ENCODE peak calls at places on chromosomes 12 and 14, in five cellular contexts. One of them, this sample, is unnamed.

GRCh38 chr14:73717247-73717646 is 3.1 kb upstream of the PNMA1 start:
- DNase-seq in HFFc6: no peak
- DNase-seq in osteocyte: no peak
- DNase-seq in HFF-Myc: no peak
- DNase-seq in fibroblast of the aortic adventitia: peak; percentile 29
- DNase-seq in this sample: no peak

GRCh38 chr12:6914246-6914947 is at the start of gene ENO2:
- DNase-seq in fibroblast of the aortic adventitia: peak; percentile 51
- DNase-seq in osteocyte: peak; percentile 90
- DNase-seq in HFF-Myc: no peak
- DNase-seq in HFFc6: peak; percentile 42
- DNase-seq in this sample: no peak

GRCh38 chr14:73465833-73466532 is 7.6 kb upstream of the NUMB start:
- DNase-seq in osteocyte: no peak
- DNase-seq in HFFc6: no peak
- DNase-seq in fibroblast of the aortic adventitia: no peak
- DNase-seq in HFF-Myc: no peak
- DNase-seq in this sample: no peak

GRCh38 chr12:39846971-39847661 is 227.5 kb upstream of the ABCD2 start:
- DNase-seq in HFF-Myc: peak; percentile 42
- DNase-seq in osteocyte: no peak
- DNase-seq in fibroblast of the aortic adventitia: peak; percentile 52
- DNase-seq in HFFc6: no peak
- DNase-seq in this sample: peak; percentile 20

GRCh38 chr14:59187802-59188460 is 536 bp upstream of the DAAM1 start:
- DNase-seq in osteocyte: no peak
- DNase-seq in HFF-Myc: no peak
- DNase-seq in HFFc6: peak; percentile 11
- DNase-seq in fibroblast of the aortic adventitia: no peak
- DNase-seq in this sample: no peak

GRCh38 chr12:76187177-76187576 is 102.7 kb upstream of the NAP1L1 start:
- DNase-seq in osteocyte: no peak
- DNase-seq in HFFc6: no peak
- DNase-seq in HFF-Myc: no peak
- DNase-seq in fibroblast of the aortic adventitia: no peak
- DNase-seq in this sample: no peak

GRCh38 chr14:71048393-71048792 is 141.1 kb downstream of the PCNX1 start:
- DNase-seq in HFFc6: no peak
- DNase-seq in HFF-Myc: no peak
- DNase-seq in osteocyte: no peak
- DNase-seq in fibroblast of the aortic adventitia: no peak
- DNase-seq in this sample: no peak

GRCh38 chr14:26594756-26595545 is 2.9 kb downstream of the NOVA1 start:
- DNase-seq in HFF-Myc: no peak
- DNase-seq in HFFc6: no peak
- DNase-seq in osteocyte: no peak
- DNase-seq in fibroblast of the aortic adventitia: no peak
- DNase-seq in this sample: no peak

GRCh38 chr12:49962861-49963765 is 1.4 kb downstream of the AQP5 start:
- DNase-seq in fibroblast of the aortic adventitia: no peak
- DNase-seq in osteocyte: peak; percentile 89
- DNase-seq in HFF-Myc: no peak
- DNase-seq in HFFc6: no peak
- DNase-seq in this sample: no peak

GRCh38 chr12:111361717-111362576 is 6.9 kb downstream of the PHETA1 start:
- DNase-seq in fibroblast of the aortic adventitia: no peak
- DNase-seq in HFF-Myc: no peak
- DNase-seq in osteocyte: no peak
- DNase-seq in HFFc6: no peak
- DNase-seq in this sample: no peak

GRCh38 chr12:44968960-44969359 is 81.9 kb downstream of the DBX2 start:
- DNase-seq in fibroblast of the aortic adventitia: no peak
- DNase-seq in osteocyte: no peak
- DNase-seq in HFFc6: no peak
- DNase-seq in HFF-Myc: no peak
- DNase-seq in this sample: no peak

GRCh38 chr12:44976246-44976645 is 74.7 kb downstream of the DBX2 start:
- DNase-seq in HFF-Myc: no peak
- DNase-seq in fibroblast of the aortic adventitia: peak; percentile 62
- DNase-seq in osteocyte: no peak
- DNase-seq in HFFc6: no peak
- DNase-seq in this sample: no peak

GRCh38 chr12:44972746-44973421 is 78.0 kb downstream of the DBX2 start:
- DNase-seq in osteocyte: no peak
- DNase-seq in HFF-Myc: no peak
- DNase-seq in fibroblast of the aortic adventitia: peak; percentile 14
- DNase-seq in HFFc6: no peak
- DNase-seq in this sample: no peak
- TF ChIP-seq CTCF in osteocyte: peak; percentile 40
- TF ChIP-seq CTCF in HFF-Myc: peak; percentile 71
- TF ChIP-seq CTCF in fibroblast of the aortic adventitia: peak; percentile 64
- TF ChIP-seq CTCF in HFFc6: peak; percentile 36
- TF ChIP-seq CTCF in this sample: peak; percentile 29

GRCh38 chr12:12660201-12660600 is 35.8 kb downstream of the GPR19 start:
- DNase-seq in osteocyte: no peak
- DNase-seq in HFFc6: no peak
- DNase-seq in HFF-Myc: no peak
- DNase-seq in fibroblast of the aortic adventitia: peak; percentile 56
- DNase-seq in this sample: no peak

GRCh38 chr12:12651752-12652151 is 40.1 kb downstream of the CREBL2 start:
- DNase-seq in HFFc6: no peak
- DNase-seq in HFF-Myc: no peak
- DNase-seq in osteocyte: no peak
- DNase-seq in fibroblast of the aortic adventitia: no peak
- DNase-seq in this sample: no peak

GRCh38 chr12:12653922-12654321 is 42.1 kb downstream of the GPR19 start:
- DNase-seq in HFF-Myc: no peak
- DNase-seq in fibroblast of the aortic adventitia: no peak
- DNase-seq in osteocyte: no peak
- DNase-seq in HFFc6: no peak
- DNase-seq in this sample: no peak

GRCh38 chr12:12648951-12649650 is 37.4 kb downstream of the CREBL2 start:
- DNase-seq in fibroblast of the aortic adventitia: no peak
- DNase-seq in HFF-Myc: no peak
- DNase-seq in HFFc6: no peak
- DNase-seq in osteocyte: no peak
- DNase-seq in this sample: no peak

DNA sequence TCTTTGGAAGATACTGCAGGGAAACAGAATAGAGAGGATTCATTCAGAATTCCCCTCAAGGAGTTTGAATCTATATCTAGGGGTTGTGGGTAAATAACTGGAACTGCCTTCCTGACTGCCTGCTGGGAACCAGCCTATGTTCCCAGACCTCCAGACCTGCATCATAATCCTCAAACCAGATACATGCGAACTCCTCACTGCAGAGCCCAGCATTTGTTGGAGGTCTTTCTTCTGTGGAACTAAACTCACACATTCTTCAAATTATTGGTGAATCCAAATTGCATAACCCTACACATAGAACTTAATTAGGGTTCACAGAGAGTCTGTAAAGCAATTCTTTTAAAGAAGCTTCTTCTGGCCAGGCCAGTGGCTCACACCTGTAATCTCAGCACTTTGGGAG is 40.9 kb downstream of the GPR19 start:
- DNase-seq in HFF-Myc: no peak
- DNase-seq in HFFc6: no peak
- DNase-seq in fibroblast of the aortic adventitia: no peak
- DNase-seq in osteocyte: no peak
- DNase-seq in this sample: no peak
- TF ChIP-seq CTCF in HFF-Myc: no peak
- TF ChIP-seq CTCF in HFFc6: no peak
- TF ChIP-seq CTCF in fibroblast of the aortic adventitia: no peak
- TF ChIP-seq CTCF in osteocyte: no peak
- TF ChIP-seq CTCF in this sample: no peak

GRCh38 chr14:20487402-20487742 is 18.0 kb upstream of the RNASE10 start:
- DNase-seq in HFF-Myc: no peak
- DNase-seq in HFFc6: no peak
- DNase-seq in osteocyte: no peak
- DNase-seq in fibroblast of the aortic adventitia: no peak
- DNase-seq in this sample: no peak
- TF ChIP-seq CTCF in HFF-Myc: no peak
- TF ChIP-seq CTCF in HFFc6: peak; percentile 28
- TF ChIP-seq CTCF in osteocyte: no peak
- TF ChIP-seq CTCF in fibroblast of the aortic adventitia: no peak
- TF ChIP-seq CTCF in this sample: no peak

GRCh38 chr12:1518486-1518762 is 76.0 kb downstream of the FBXL14 start:
- DNase-seq in HFFc6: no peak
- DNase-seq in fibroblast of the aortic adventitia: no peak
- DNase-seq in HFF-Myc: no peak
- DNase-seq in osteocyte: no peak
- DNase-seq in this sample: no peak

GRCh38 chr12:1517007-1517406 is 77.4 kb downstream of the FBXL14 start:
- DNase-seq in HFFc6: peak; percentile 95
- DNase-seq in osteocyte: no peak
- DNase-seq in HFF-Myc: no peak
- DNase-seq in fibroblast of the aortic adventitia: peak; percentile 91
- DNase-seq in this sample: peak; percentile 62

GRCh38 chr12:1517734-1518485 is 76.5 kb downstream of the FBXL14 start:
- DNase-seq in HFF-Myc: no peak
- DNase-seq in osteocyte: no peak
- DNase-seq in HFFc6: no peak
- DNase-seq in fibroblast of the aortic adventitia: no peak
- DNase-seq in this sample: no peak

GRCh38 chr12:1519642-1520041 is 74.7 kb downstream of the FBXL14 start:
- DNase-seq in HFFc6: no peak
- DNase-seq in HFF-Myc: no peak
- DNase-seq in fibroblast of the aortic adventitia: no peak
- DNase-seq in osteocyte: no peak
- DNase-seq in this sample: no peak

DNA sequence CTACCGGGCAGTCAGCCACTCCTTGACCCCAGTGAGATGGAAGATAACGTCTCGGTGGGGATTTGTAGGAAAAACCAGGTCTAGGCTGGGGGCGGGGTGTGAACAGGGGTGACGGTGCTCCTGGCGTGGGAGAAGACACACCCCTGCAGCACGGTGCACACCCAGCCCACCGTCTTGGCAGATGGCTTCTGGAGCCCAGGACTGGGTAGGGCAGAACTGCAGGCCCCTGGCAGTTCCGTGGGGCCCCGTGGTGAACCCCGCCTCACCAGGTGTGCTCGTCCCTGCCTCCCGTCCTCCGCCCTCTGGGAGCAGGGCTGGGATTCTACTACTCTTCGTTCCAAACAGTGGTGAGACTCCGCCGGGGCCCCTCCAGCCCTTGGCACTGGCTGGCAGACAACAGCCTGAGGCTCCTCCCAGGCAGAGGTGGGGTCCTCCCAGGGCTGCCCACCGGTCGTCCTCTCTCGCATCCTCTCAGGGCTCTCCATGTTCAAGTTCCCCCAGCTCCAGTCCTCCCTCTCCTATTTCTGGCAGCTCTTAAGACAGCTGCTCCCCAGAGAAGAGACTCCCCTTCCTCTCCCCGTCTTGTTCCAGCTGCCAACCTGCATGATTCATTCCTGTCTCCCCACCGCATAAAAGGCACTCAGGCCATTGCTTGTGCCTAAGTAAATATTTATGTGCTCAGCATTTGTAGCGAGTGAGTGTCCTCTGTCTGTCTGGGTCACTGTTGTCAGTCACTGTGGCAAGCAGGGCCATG is 75.4 kb downstream of the FBXL14 start:
- DNase-seq in fibroblast of the aortic adventitia: peak; percentile 68
- DNase-seq in osteocyte: no peak
- DNase-seq in HFF-Myc: peak; percentile 39
- DNase-seq in HFFc6: peak; percentile 82
- DNase-seq in this sample: peak; percentile 23
- TF ChIP-seq CTCF in fibroblast of the aortic adventitia: no peak
- TF ChIP-seq CTCF in osteocyte: no peak
- TF ChIP-seq CTCF in HFF-Myc: no peak
- TF ChIP-seq CTCF in HFFc6: no peak
- TF ChIP-seq CTCF in this sample: no peak

GRCh38 chr12:8078400-8078799 is 3.7 kb upstream of the NECAP1 start:
- DNase-seq in osteocyte: no peak
- DNase-seq in HFFc6: peak; percentile 72
- DNase-seq in HFF-Myc: peak; percentile 56
- DNase-seq in fibroblast of the aortic adventitia: peak; percentile 87
- DNase-seq in this sample: peak; percentile 49
- TF ChIP-seq CTCF in osteocyte: peak; percentile 65
- TF ChIP-seq CTCF in HFFc6: peak; percentile 79
- TF ChIP-seq CTCF in HFF-Myc: peak; percentile 55
- TF ChIP-seq CTCF in fibroblast of the aortic adventitia: peak; percentile 66
- TF ChIP-seq CTCF in this sample: peak; percentile 54

GRCh38 chr12:69966839-69967238 is 141.8 kb downstream of the MYRFL start:
- DNase-seq in HFFc6: no peak
- DNase-seq in osteocyte: no peak
- DNase-seq in fibroblast of the aortic adventitia: peak; percentile 50
- DNase-seq in HFF-Myc: no peak
- DNase-seq in this sample: no peak
- TF ChIP-seq CTCF in HFFc6: no peak
- TF ChIP-seq CTCF in osteocyte: no peak
- TF ChIP-seq CTCF in fibroblast of the aortic adventitia: no peak
- TF ChIP-seq CTCF in HFF-Myc: no peak
- TF ChIP-seq CTCF in this sample: no peak

DNA sequence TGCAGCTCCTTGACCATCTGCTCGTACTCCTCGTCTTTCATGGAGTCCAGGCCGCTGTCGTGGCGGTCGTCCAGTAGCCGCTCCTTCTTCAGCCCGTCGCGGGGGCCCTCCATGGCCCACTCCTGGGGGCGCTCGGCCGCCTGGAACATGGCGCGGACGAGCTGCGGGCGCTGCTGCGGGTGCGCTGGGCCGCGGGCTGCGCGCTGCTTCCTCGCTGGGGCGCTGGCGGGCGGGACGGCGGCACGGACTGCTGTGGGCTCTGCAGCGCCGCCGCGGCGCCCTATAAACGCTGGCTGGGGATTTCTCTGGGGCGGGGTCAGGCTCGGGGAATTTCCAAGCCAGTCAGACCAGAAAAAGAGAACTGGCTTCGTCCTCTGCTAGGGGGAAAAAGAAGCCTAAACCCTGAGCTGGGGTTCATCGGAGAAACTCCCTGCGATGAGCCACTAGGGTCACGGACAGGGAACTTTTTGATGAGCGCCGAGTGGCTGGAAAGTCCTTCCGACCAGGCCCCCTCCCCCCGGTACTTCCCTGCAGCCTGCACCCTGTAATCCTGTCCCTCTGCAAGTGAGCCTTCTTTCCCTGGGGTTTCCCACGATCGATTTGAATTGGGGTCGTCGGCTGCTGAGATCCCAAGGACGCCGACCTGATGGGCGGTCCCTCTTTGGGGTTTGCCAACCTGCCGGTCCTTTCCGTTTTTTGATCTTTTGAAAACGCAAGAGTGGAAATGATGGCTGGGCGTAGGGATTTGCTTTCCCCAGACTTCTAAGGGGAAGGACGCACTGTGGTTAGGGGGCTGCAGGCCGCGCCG is at the start of gene NFKBIA:
- DNase-seq in fibroblast of the aortic adventitia: peak; percentile 89
- DNase-seq in osteocyte: peak; percentile 94
- DNase-seq in HFF-Myc: no peak
- DNase-seq in HFFc6: peak; percentile 83
- DNase-seq in this sample: no peak
- TF ChIP-seq CTCF in fibroblast of the aortic adventitia: peak; percentile 38
- TF ChIP-seq CTCF in osteocyte: peak; percentile 56
- TF ChIP-seq CTCF in HFF-Myc: peak; percentile 17
- TF ChIP-seq CTCF in HFFc6: peak; percentile 70
- TF ChIP-seq CTCF in this sample: peak; percentile 35

This sample was measured in AG09319.